ENCODE peak calls at places on chromosomes 13 and 19, in four cellular contexts. P, F, L and X are unnamed samples.

GRCh38 chr13:106291006-106291405 is 244.5 kb downstream of the EFNB2 start:
- DNase-seq in P (no peak), L (no peak), F (no peak), X (no peak)

GRCh38 chr19:8806661-8807060 is 25.4 kb downstream of the ZNF558 start:
- DNase-seq in F (no peak), P (no peak), L (no peak), X (no peak)

GRCh38 chr13:112874751-112875300 is 94.2 kb upstream of the MCF2L start:
- DNase-seq in L (no peak), F (no peak), P (no peak), X (no peak)

GRCh38 chr13:98842074-98842473 is 89.6 kb upstream of the SLC15A1 start:
- DNase-seq in L (peak), P (no peak), F (no peak), X (no peak)

GRCh38 chr19:19425170-19425875 is 19.8 kb downstream of the GATAD2A start:
- DNase-seq in L (no peak), F (no peak), P (no peak), X (no peak)

GRCh38 chr19:40304306-40304705 is 19.2 kb upstream of the AKT2 start:
- DNase-seq in L (no peak), F (no peak), P (no peak), X (no peak)

GRCh38 chr19:39402417-39403297 is 4.0 kb upstream of the ZFP36 start:
- DNase-seq in P (peak), L (no peak), F (peak), X (no peak)

GRCh38 chr13:111219306-111219705 is 101.1 kb upstream of the TEX29 start:
- DNase-seq in P (no peak), F (no peak), L (no peak), X (no peak)

GRCh38 chr19:55311397-55311796 is 13.7 kb downstream of the TMEM150B start:
- DNase-seq in F (no peak), L (no peak), P (no peak), X (no peak)

GRCh38 chr13:20126460-20127262 is 34.2 kb downstream of the GJA3 start:
- DNase-seq in P (no peak), L (no peak), F (no peak), X (no peak)

GRCh38 chr13:71879129-71879535 is 12.1 kb upstream of the DACH1 start:
- DNase-seq in F (no peak), L (peak), P (peak), X (peak)

GRCh38 chr19:16018801-16019551 is 57.3 kb upstream of the TPM4 start:
- DNase-seq in P (no peak), F (no peak), L (no peak), X (no peak)

GRCh38 chr19:17216058-17216670 is 1.0 kb downstream of the USE1 start:
- DNase-seq in L (no peak), P (no peak), F (no peak), X (no peak)

GRCh38 chr13:91381371-91381770 is 17.1 kb upstream of the GPC5 start:
- DNase-seq in P (peak), L (no peak), F (no peak), X (no peak)

GRCh38 chr19:3575260-3575741 is 2.6 kb downstream of the HMG20B start:
- DNase-seq in P (peak), L (peak), F (peak), X (peak)

GRCh38 chr13:100112186-100112838 is 23.4 kb downstream of the PCCA start:
- DNase-seq in F (no peak), P (no peak), L (peak), X (no peak)

GRCh38 chr13:74930402-74931165 is 551.4 kb downstream of the TBC1D4 start:
- DNase-seq in L (no peak), F (no peak), P (no peak), X (no peak)

GRCh38 chr13:28136916-28137315 is 1.4 kb upstream of the PAN3 start:
- DNase-seq in P (peak), L (no peak), F (no peak), X (no peak)

GRCh38 chr13:98492335-98493034 is 84.4 kb downstream of the STK24 start:
- DNase-seq in P (no peak), L (no peak), F (no peak), X (no peak)

GRCh38 chr13:99484405-99484981 is 16.8 kb upstream of the TM9SF2 start:
- DNase-seq in L (no peak), P (no peak), F (no peak), X (no peak)

GRCh38 chr13:82878536-82878935 is 1003.7 kb downstream of the SLITRK1 start:
- DNase-seq in F (no peak), L (no peak), P (no peak), X (no peak)

GRCh38 chr19:16369664-16370576 is 45.3 kb downstream of the KLF2 start:
- DNase-seq in F (no peak), P (no peak), L (no peak), X (no peak)

GRCh38 chr19:19606021-19606420 is 12.5 kb downstream of the PBX4 start:
- DNase-seq in F (no peak), P (peak), L (no peak), X (no peak)

GRCh38 chr19:12828494-12828893 is 5.9 kb downstream of the RTBDN start:
- DNase-seq in L (peak), F (peak), P (peak), X (peak)

GRCh38 chr19:35439921-35440320 is 8.1 kb upstream of the FFAR2 start:
- DNase-seq in F (no peak), L (no peak), P (no peak), X (no peak)

GRCh38 chr19:35446194-35446593 is 1.9 kb upstream of the FFAR2 start:
- DNase-seq in L (no peak), P (no peak), F (no peak), X (no peak)

GRCh38 chr19:35444735-35445134 is 3.3 kb upstream of the FFAR2 start:
- DNase-seq in P (no peak), F (no peak), L (no peak), X (no peak)

GRCh38 chr19:35438527-35438926 is 9.5 kb upstream of the FFAR2 start:
- DNase-seq in P (peak), L (no peak), F (no peak), X (no peak)

DNA sequence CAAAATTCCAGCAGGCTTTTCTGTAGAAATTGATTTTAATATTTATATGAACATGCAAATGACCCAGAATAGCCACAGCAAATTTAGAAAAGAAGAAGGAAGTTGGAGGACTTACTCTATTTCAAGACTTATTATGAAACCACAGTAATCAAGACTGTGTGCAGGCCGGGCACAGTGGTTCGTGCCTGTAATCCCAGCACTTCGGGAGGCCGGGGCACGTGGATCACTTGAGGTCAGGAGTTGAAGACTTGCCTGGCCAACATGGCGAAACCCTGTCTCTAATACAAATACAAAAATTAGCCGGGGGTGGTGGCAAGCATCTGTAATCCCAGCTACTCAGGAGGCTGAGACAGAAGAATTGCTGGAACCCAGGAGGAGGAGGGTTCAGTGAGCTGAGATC is 6.0 kb upstream of the FFAR2 start:
- DNase-seq in L (no peak), P (no peak), F (no peak), X (no peak)
- TF ChIP-seq ELF4 in L (no peak), P (no peak), F (no peak), X (no peak)

GRCh38 chr19:5977222-5977784 is 637 bp downstream of the RANBP3 start:
- DNase-seq in F (no peak), L (no peak), P (peak), X (no peak)
- TF ChIP-seq ELF4 in F (no peak), L (no peak), P (no peak), X (no peak)

GRCh38 chr19:926595-927043 is 784 bp downstream of the ARID3A start:
- DNase-seq in P (peak), F (no peak), L (no peak), X (no peak)
- TF ChIP-seq ELF4 in P (no peak), F (no peak), L (no peak), X (no peak)

GRCh38 chr13:94305463-94305862 is 174.0 kb downstream of the DCT start:
- DNase-seq in P (no peak), F (no peak), L (no peak), X (no peak)
- TF ChIP-seq ELF4 in P (no peak), F (no peak), L (no peak), X (no peak)